ENCODE peak calls at places on chromosomes 2 and 18, in seven cellular contexts. Z is Karpas-422, G is mammary epithelial cell, O is breast epithelium, Q is transverse colon, M is adrenal gland, K is right cardiac atrium. H is an unnamed sample.

GRCh38 chr2:223954401-223954800 is 2.9 kb upstream of the MRPL44 start:
- DNase-seq in Z (no peak), G (peak), O (no peak), Q (no peak), M (no peak), K (no peak), H (no peak)

GRCh38 chr18:3177902-3178687 is 41.7 kb downstream of the MYOM1 start:
- DNase-seq in Z (peak), G (no peak), O (no peak), Q (peak), M (peak), K (peak), H (peak)

GRCh38 chr2:233830111-233830760 is 24.1 kb downstream of the HJURP start:
- DNase-seq in Z (peak), G (no peak), O (no peak), Q (no peak), M (no peak), K (no peak), H (no peak)

GRCh38 chr2:94861308-94862152 is 9.7 kb upstream of the TEKT4 start:
- DNase-seq in Z (no peak), G (no peak), O (no peak), Q (no peak), M (no peak), K (peak), H (no peak)

GRCh38 chr2:128595763-128596452 is 277.2 kb upstream of the HS6ST1 start:
- DNase-seq in Z (no peak), G (no peak), O (no peak), Q (no peak), M (no peak), K (no peak), H (no peak)

GRCh38 chr2:170313636-170314348 is 135.8 kb downstream of the MYO3B start:
- DNase-seq in Z (no peak), G (peak), O (no peak), Q (no peak), M (no peak), K (no peak), H (no peak)

GRCh38 chr2:136000502-136000901 is 15.1 kb upstream of the DARS1 start:
- DNase-seq in Z (no peak), G (no peak), O (no peak), Q (no peak), M (no peak), K (no peak), H (no peak)

GRCh38 chr2:175463639-175464310 is 282.3 kb upstream of the ATP5MC3 start:
- DNase-seq in Z (no peak), G (no peak), O (no peak), Q (no peak), M (no peak), K (no peak), H (no peak)

GRCh38 chr2:219109468-219109867 is 48.7 kb upstream of the IHH start:
- DNase-seq in Z (no peak), G (no peak), O (no peak), Q (peak), M (no peak), K (peak), H (no peak)

GRCh38 chr2:70498054-70498453 is 55.6 kb downstream of the TGFA start:
- DNase-seq in Z (peak), G (no peak), O (no peak), Q (no peak), M (no peak), K (no peak), H (no peak)

GRCh38 chr2:169109502-169110409 is 40.4 kb downstream of the DHRS9 start:
- DNase-seq in Z (peak), G (peak), O (peak), Q (peak), M (peak), K (peak), H (peak)

GRCh38 chr2:240351826-240352426 is 83.5 kb upstream of the GPC1 start:
- DNase-seq in Z (no peak), G (no peak), O (no peak), Q (no peak), M (no peak), K (peak), H (no peak)

GRCh38 chr2:241563031-241563507 is 4.5 kb downstream of the BOK start:
- DNase-seq in Z (no peak), G (no peak), O (no peak), Q (no peak), M (no peak), K (no peak), H (no peak)

GRCh38 chr2:20226152-20226545 is 1.2 kb upstream of the SDC1 start:
- DNase-seq in Z (no peak), G (no peak), O (peak), Q (no peak), M (no peak), K (no peak), H (no peak)

GRCh38 chr2:39215545-39215944 is 28.2 kb downstream of the CDKL4 start:
- DNase-seq in Z (no peak), G (no peak), O (no peak), Q (no peak), M (no peak), K (no peak), H (no peak)

GRCh38 chr2:222806606-222807036 is 54.2 kb upstream of the ACSL3 start:
- DNase-seq in Z (no peak), G (peak), O (no peak), Q (no peak), M (no peak), K (no peak), H (no peak)

GRCh38 chr18:46302866-46303485 is 198.8 kb downstream of the HAUS1 start:
- DNase-seq in Z (no peak), G (no peak), O (no peak), Q (no peak), M (no peak), K (no peak), H (no peak)

GRCh38 chr18:58307441-58307840 is 263.4 kb downstream of the NEDD4L start:
- DNase-seq in Z (no peak), G (no peak), O (no peak), Q (no peak), M (no peak), K (no peak), H (no peak)
- H3K27ac ChIP-seq in Z (no peak), G (peak), O (no peak), Q (no peak), M (no peak), K (no peak), H (no peak)

GRCh38 chr18:54718436-54718773 is 109.9 kb upstream of the RAB27B start:
- DNase-seq in Z (no peak), G (no peak), O (no peak), Q (no peak), M (no peak), K (no peak), H (no peak)

GRCh38 chr18:54720590-54720989 is 107.7 kb upstream of the RAB27B start:
- DNase-seq in Z (no peak), G (no peak), O (no peak), Q (no peak), M (no peak), K (no peak), H (no peak)

GRCh38 chr18:54713386-54713785 is 114.9 kb upstream of the RAB27B start:
- DNase-seq in Z (no peak), G (no peak), O (no peak), Q (no peak), M (no peak), K (no peak), H (no peak)

GRCh38 chr18:54716586-54716985 is 111.7 kb upstream of the RAB27B start:
- DNase-seq in Z (no peak), G (no peak), O (no peak), Q (no peak), M (no peak), K (no peak), H (no peak)

GRCh38 chr18:54717673-54718435 is 110.4 kb upstream of the RAB27B start:
- DNase-seq in Z (peak), G (no peak), O (no peak), Q (no peak), M (no peak), K (peak), H (no peak)
- H3K4me3 ChIP-seq in Z (peak), G (no peak), O (no peak), Q (no peak), M (no peak), K (no peak), H (no peak)

GRCh38 chr2:239274391-239275001 is 126.3 kb downstream of the HDAC4 start:
- DNase-seq in Z (no peak), G (peak), O (no peak), Q (peak), M (peak), K (no peak), H (no peak)

GRCh38 chr2:239276813-239277193 is 124.0 kb downstream of the HDAC4 start:
- DNase-seq in Z (no peak), G (no peak), O (no peak), Q (no peak), M (no peak), K (no peak), H (no peak)

GRCh38 chr2:239273280-239274234 is 127.3 kb downstream of the HDAC4 start:
- DNase-seq in Z (no peak), G (no peak), O (no peak), Q (peak), M (peak), K (peak), H (no peak)

GRCh38 chr2:239275871-239276812 is 124.7 kb downstream of the HDAC4 start:
- DNase-seq in Z (no peak), G (no peak), O (no peak), Q (peak), M (peak), K (peak), H (peak)

GRCh38 chr2:239275037-239275685 is 125.7 kb downstream of the HDAC4 start:
- DNase-seq in Z (peak), G (peak), O (peak), Q (peak), M (peak), K (peak), H (peak)
- H3K27ac ChIP-seq in Z (no peak), G (peak), O (peak), Q (peak), M (peak), K (peak), H (peak)

GRCh38 chr2:11743846-11744553 is 2.4 kb upstream of the LPIN1 start:
- DNase-seq in Z (peak), G (peak), O (peak), Q (peak), M (peak), K (peak), H (peak)

GRCh38 chr2:11742317-11742701 is 4.1 kb upstream of the LPIN1 start:
- DNase-seq in Z (no peak), G (no peak), O (no peak), Q (no peak), M (no peak), K (no peak), H (no peak)

GRCh38 chr2:11742702-11743530 is 3.5 kb upstream of the LPIN1 start:
- DNase-seq in Z (no peak), G (no peak), O (no peak), Q (no peak), M (no peak), K (no peak), H (no peak)

GRCh38 chr2:11744631-11745394 is 1.6 kb upstream of the LPIN1 start:
- DNase-seq in Z (peak), G (no peak), O (no peak), Q (no peak), M (no peak), K (peak), H (no peak)

GRCh38 chr2:11743531-11743815 is 3.0 kb upstream of the LPIN1 start:
- DNase-seq in Z (no peak), G (no peak), O (no peak), Q (no peak), M (no peak), K (no peak), H (no peak)
- H3K4me3 ChIP-seq in Z (no peak), G (no peak), O (no peak), Q (no peak), M (no peak), K (no peak), H (no peak)

GRCh38 chr2:198371902-198372611 is 567.7 kb downstream of the PLCL1 start:
- DNase-seq in Z (no peak), G (peak), O (no peak), Q (no peak), M (no peak), K (no peak), H (no peak)
- H3K27ac ChIP-seq in Z (no peak), G (no peak), O (no peak), Q (no peak), M (no peak), K (no peak), H (no peak)

DNA sequence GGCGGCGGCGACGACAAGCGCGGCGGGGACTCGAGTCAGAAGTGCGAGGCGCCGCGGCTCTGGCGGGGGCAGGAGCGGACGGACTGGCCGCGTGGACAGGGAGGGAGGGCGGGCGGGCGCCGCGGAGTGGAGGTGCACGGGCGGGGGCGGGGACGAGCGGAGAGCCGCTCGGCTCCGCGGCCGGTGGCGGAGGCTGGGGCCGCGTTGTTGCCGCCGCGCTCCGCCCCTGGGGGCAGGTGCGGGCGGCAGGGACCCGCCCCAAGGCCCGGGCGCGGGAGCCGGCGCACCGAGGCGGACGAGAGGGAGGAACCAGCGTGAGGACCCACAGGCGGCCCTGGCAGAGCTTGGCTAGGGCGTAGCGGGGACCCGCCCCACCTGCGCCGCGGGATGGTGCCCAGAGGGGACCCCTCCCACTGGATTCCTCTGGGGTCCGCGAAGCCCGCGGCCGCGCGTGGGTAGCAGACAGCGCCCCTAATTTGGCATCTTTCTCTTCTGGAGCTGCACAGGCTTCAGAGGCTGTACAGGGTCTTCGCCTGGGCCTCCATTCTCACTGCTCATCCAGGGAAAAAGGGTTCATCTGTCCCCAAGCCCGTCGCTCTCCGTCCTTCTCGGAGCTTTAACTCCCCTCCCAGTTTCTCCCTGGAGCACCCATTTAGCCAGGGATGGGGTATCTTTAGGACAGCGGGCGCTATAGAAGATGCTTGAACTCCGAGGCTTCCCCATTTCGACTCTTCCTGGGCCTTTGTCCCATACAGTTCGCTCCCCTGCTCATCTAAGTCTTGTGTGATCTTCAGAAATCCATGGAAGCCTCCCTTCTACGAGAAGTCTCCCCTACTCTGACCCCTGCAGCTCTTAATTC is at the start of gene TMEM163:
- DNase-seq in Z (peak), G (no peak), O (no peak), Q (no peak), M (peak), K (peak), H (no peak)
- H3K4me3 ChIP-seq in Z (peak), G (peak), O (peak), Q (no peak), M (peak), K (peak), H (peak)

GRCh38 chr2:75044291-75044690 is 85.8 kb downstream of the POLE4 start:
- DNase-seq in Z (no peak), G (no peak), O (no peak), Q (no peak), M (no peak), K (no peak), H (no peak)

GRCh38 chr2:75047907-75048625 is 89.6 kb downstream of the POLE4 start:
- DNase-seq in Z (no peak), G (peak), O (no peak), Q (no peak), M (no peak), K (no peak), H (no peak)

GRCh38 chr2:75041791-75042231 is 83.4 kb downstream of the POLE4 start:
- DNase-seq in Z (no peak), G (no peak), O (no peak), Q (no peak), M (no peak), K (no peak), H (no peak)

GRCh38 chr2:75042823-75043222 is 84.4 kb downstream of the POLE4 start:
- DNase-seq in Z (no peak), G (no peak), O (no peak), Q (no peak), M (no peak), K (no peak), H (no peak)

GRCh38 chr2:75047189-75047812 is 88.9 kb downstream of the POLE4 start:
- DNase-seq in Z (no peak), G (peak), O (no peak), Q (no peak), M (no peak), K (no peak), H (no peak)
- H3K27ac ChIP-seq in Z (no peak), G (no peak), O (no peak), Q (no peak), M (no peak), K (no peak), H (no peak)

H was measured in heart right ventricle.